ENCODE peak calls at places on chromosomes 12 and 14, in seven cellular contexts. C is BJ, R is T-cell, T is ELR, U is dermis microvascular lymphatic vessel endothelial cell, B is hepatic stellate cell, G is RWPE2. N is an unnamed sample.

GRCh38 chr12:7190268-7191055 is 976 bp downstream of the PEX5 start:
- DNase-seq in C (no peak), R (peak), T (peak), U (no peak), B (peak), G (no peak), N (no peak)

GRCh38 chr12:123363743-123364531 is 710 bp downstream of the SBNO1 start:
- DNase-seq in C (no peak), R (peak), T (peak), U (no peak), B (peak), G (no peak), N (no peak)

GRCh38 chr14:100587763-100588411 is 670 bp upstream of the BEGAIN start:
- DNase-seq in C (no peak), R (no peak), T (no peak), U (no peak), B (no peak), G (peak), N (no peak)

GRCh38 chr14:21072102-21072501 is 2.0 kb downstream of the ARHGEF40 start:
- DNase-seq in C (no peak), R (no peak), T (peak), U (no peak), B (peak), G (no peak), N (no peak)

GRCh38 chr12:100899301-100899700 is 104.7 kb downstream of the ANO4 start:
- DNase-seq in C (no peak), R (no peak), T (peak), U (no peak), B (no peak), G (no peak), N (no peak)

GRCh38 chr12:30979371-30980259 is 53.1 kb downstream of the TSPAN11 start:
- DNase-seq in C (no peak), R (no peak), T (no peak), U (no peak), B (no peak), G (no peak), N (no peak)

GRCh38 chr14:53044486-53044885 is 93.6 kb upstream of the FERMT2 start:
- DNase-seq in C (peak), R (no peak), T (peak), U (no peak), B (peak), G (no peak), N (peak)

GRCh38 chr14:74846168-74846567 is 29.8 kb downstream of the PROX2 start:
- DNase-seq in C (peak), R (no peak), T (no peak), U (no peak), B (no peak), G (no peak), N (peak)

GRCh38 chr14:37603688-37604251 is 8.3 kb downstream of the TTC6 start:
- DNase-seq in C (no peak), R (no peak), T (no peak), U (no peak), B (no peak), G (no peak), N (no peak)

GRCh38 chr12:24991209-24992049 is 42.5 kb upstream of the BCAT1 start:
- DNase-seq in C (no peak), R (no peak), T (peak), U (peak), B (peak), G (no peak), N (peak)

GRCh38 chr14:81095539-81095938 is 125.2 kb downstream of the GTF2A1 start:
- DNase-seq in C (no peak), R (no peak), T (no peak), U (no peak), B (no peak), G (no peak), N (no peak)

GRCh38 chr14:32397871-32398640 is 69.0 kb downstream of the AKAP6 start:
- DNase-seq in C (peak), R (no peak), T (no peak), U (no peak), B (peak), G (no peak), N (peak)

GRCh38 chr14:70416322-70416716 is 571 bp downstream of the SYNJ2BP start:
- DNase-seq in C (no peak), R (no peak), T (peak), U (no peak), B (peak), G (no peak), N (no peak)